ENCODE peak calls at places on chromosomes 2 and 18, in eight cellular contexts. V is activated T-cell treated with anti-CD3 and anti-CD28 coated beads, Interleukin-2, amount 50 U/mL, for 72 hours; L is anterior cingulate cortex; N is NCI-H1105 treated with DMSO at 0.1 percent for 48 hours; X is amniotic stem cell; Q is endodermal cell; A is WTC11; T is iris pigment epithelial cell. O is an unnamed sample.

GRCh38 chr2:86646329-86646728 is 22.7 kb upstream of the RNF103 start:
- DNase-seq in V (no peak), L (no peak), N (no peak), X (no peak), Q (no peak), A (no peak), T (no peak), O (no peak)

GRCh38 chr2:100520224-100520623 is 42.6 kb upstream of the PDCL3 start:
- DNase-seq in V (no peak), L (no peak), N (no peak), X (no peak), Q (no peak), A (no peak), T (peak), O (no peak)

GRCh38 chr2:236166157-236166780 is 1.9 kb downstream of the GBX2 start:
- DNase-seq in V (no peak), L (no peak), N (no peak), X (no peak), Q (peak), A (peak), T (no peak), O (no peak)

GRCh38 chr2:112834379-112835014 is 2.1 kb downstream of the IL1B start:
- DNase-seq in V (no peak), L (no peak), N (no peak), X (no peak), Q (peak), A (no peak), T (no peak), O (no peak)

GRCh38 chr2:56784046-56784445 is 600.3 kb downstream of the CCDC85A start:
- DNase-seq in V (no peak), L (no peak), N (no peak), X (no peak), Q (peak), A (no peak), T (no peak), O (no peak)

GRCh38 chr2:119049968-119050657 is 108.1 kb downstream of the MARCO start:
- DNase-seq in V (no peak), L (no peak), N (peak), X (no peak), Q (peak), A (peak), T (no peak), O (no peak)

GRCh38 chr2:98545591-98545990 is 62.7 kb downstream of the COA5 start:
- DNase-seq in V (no peak), L (no peak), N (no peak), X (no peak), Q (peak), A (no peak), T (no peak), O (no peak)

GRCh38 chr2:212311807-212312404 is 226.7 kb downstream of the ERBB4 start:
- DNase-seq in V (no peak), L (no peak), N (no peak), X (no peak), Q (no peak), A (no peak), T (no peak), O (no peak)

GRCh38 chr2:20179755-20180594 is 45.0 kb downstream of the SDC1 start:
- DNase-seq in V (no peak), L (no peak), N (no peak), X (no peak), Q (peak), A (peak), T (no peak), O (peak)

GRCh38 chr18:446941-447560 is 53.5 kb downstream of the COLEC12 start:
- DNase-seq in V (no peak), L (no peak), N (no peak), X (no peak), Q (no peak), A (no peak), T (peak), O (no peak)

GRCh38 chr2:238875161-238875530 is 27.3 kb downstream of the TWIST2 start:
- DNase-seq in V (no peak), L (no peak), N (no peak), X (no peak), Q (peak), A (peak), T (peak), O (no peak)

GRCh38 chr18:24940416-24940815 is 411.6 kb downstream of the ZNF521 start:
- DNase-seq in V (no peak), L (no peak), N (no peak), X (no peak), Q (no peak), A (no peak), T (no peak), O (no peak)

GRCh38 chr18:50163505-50163904 is 31.4 kb downstream of the MYO5B start:
- DNase-seq in V (no peak), L (no peak), N (peak), X (no peak), Q (no peak), A (no peak), T (no peak), O (no peak)

GRCh38 chr2:74186038-74186437 is 7.4 kb upstream of the MOB1A start:
- DNase-seq in V (peak), L (no peak), N (no peak), X (no peak), Q (no peak), A (no peak), T (no peak), O (no peak)

GRCh38 chr2:145815933-145816332 is 1296.0 kb upstream of the ZEB2 start:
- DNase-seq in V (no peak), L (no peak), N (no peak), X (no peak), Q (no peak), A (no peak), T (no peak), O (no peak)

GRCh38 chr2:180291060-180291459 is 284.0 kb upstream of the CWC22 start:
- DNase-seq in V (no peak), L (no peak), N (no peak), X (no peak), Q (no peak), A (no peak), T (no peak), O (no peak)

GRCh38 chr2:170814551-170815245 is 2.0 kb upstream of the GAD1 start:
- DNase-seq in V (no peak), L (no peak), N (peak), X (no peak), Q (peak), A (peak), T (no peak), O (no peak)

GRCh38 chr2:65420712-65421431 is 11.5 kb downstream of the SPRED2 start:
- DNase-seq in V (no peak), L (no peak), N (no peak), X (no peak), Q (peak), A (no peak), T (peak), O (no peak)

GRCh38 chr2:15120578-15120977 is 440.6 kb downstream of the NBAS start:
- DNase-seq in V (no peak), L (no peak), N (no peak), X (no peak), Q (no peak), A (no peak), T (no peak), O (no peak)

GRCh38 chr2:236131073-236131692 is 37.0 kb downstream of the GBX2 start:
- DNase-seq in V (no peak), L (no peak), N (no peak), X (no peak), Q (no peak), A (no peak), T (no peak), O (no peak)

GRCh38 chr2:168194784-168195522 is 52.4 kb downstream of the STK39 start:
- DNase-seq in V (peak), L (no peak), N (no peak), X (peak), Q (no peak), A (no peak), T (peak), O (no peak)

GRCh38 chr2:203579131-203579643 is 44.1 kb upstream of the RAPH1 start:
- DNase-seq in V (peak), L (no peak), N (no peak), X (no peak), Q (peak), A (no peak), T (peak), O (peak)

GRCh38 chr2:38268691-38269309 is 108.3 kb downstream of the ATL2 start:
- DNase-seq in V (no peak), L (no peak), N (no peak), X (no peak), Q (no peak), A (no peak), T (peak), O (no peak)

GRCh38 chr2:48566582-48566981 is 36.6 kb downstream of the STON1 start:
- DNase-seq in V (no peak), L (no peak), N (no peak), X (no peak), Q (peak), A (peak), T (peak), O (no peak)

GRCh38 chr2:48043746-48044145 is 137.4 kb upstream of the FBXO11 start:
- DNase-seq in V (no peak), L (no peak), N (no peak), X (no peak), Q (no peak), A (no peak), T (peak), O (no peak)

GRCh38 chr2:211138551-211138950 is 582.2 kb downstream of the CPS1 start:
- DNase-seq in V (no peak), L (no peak), N (no peak), X (no peak), Q (no peak), A (no peak), T (no peak), O (no peak)

GRCh38 chr2:96500385-96501066 is 4.6 kb downstream of the NEURL3 start:
- DNase-seq in V (no peak), L (no peak), N (no peak), X (no peak), Q (peak), A (no peak), T (no peak), O (no peak)

GRCh38 chr2:15436195-15436594 is 124.9 kb downstream of the NBAS start:
- DNase-seq in V (no peak), L (no peak), N (no peak), X (no peak), Q (no peak), A (no peak), T (no peak), O (no peak)

GRCh38 chr2:196149926-196150325 is 21.5 kb downstream of the STK17B start:
- DNase-seq in V (no peak), L (no peak), N (no peak), X (no peak), Q (no peak), A (no peak), T (no peak), O (no peak)

GRCh38 chr18:45522371-45522770 is 92.9 kb upstream of the SLC14A2 start:
- DNase-seq in V (no peak), L (no peak), N (no peak), X (no peak), Q (no peak), A (no peak), T (peak), O (no peak)

GRCh38 chr2:218404351-218405145 is 4.9 kb downstream of the CTDSP1 start:
- DNase-seq in V (no peak), L (no peak), N (no peak), X (no peak), Q (no peak), A (no peak), T (no peak), O (no peak)

GRCh38 chr2:238502956-238503791 is 76.4 kb downstream of the ASB1 start:
- DNase-seq in V (no peak), L (no peak), N (no peak), X (no peak), Q (no peak), A (no peak), T (no peak), O (no peak)

GRCh38 chr18:78238404-78239089 is 741.1 kb upstream of the SALL3 start:
- DNase-seq in V (no peak), L (no peak), N (no peak), X (no peak), Q (peak), A (no peak), T (no peak), O (no peak)

GRCh38 chr18:47595816-47596501 is 334.5 kb downstream of the SMAD2 start:
- DNase-seq in V (peak), L (no peak), N (peak), X (no peak), Q (peak), A (peak), T (no peak), O (no peak)

GRCh38 chr2:11723061-11723371 is 23.4 kb upstream of the LPIN1 start:
- DNase-seq in V (no peak), L (no peak), N (no peak), X (no peak), Q (no peak), A (no peak), T (no peak), O (no peak)

GRCh38 chr2:199309973-199310372 is 147.8 kb downstream of the SATB2 start:
- DNase-seq in V (no peak), L (no peak), N (peak), X (no peak), Q (no peak), A (no peak), T (no peak), O (no peak)

GRCh38 chr18:5029622-5030021 is 167.4 kb downstream of the AKAIN1 start:
- DNase-seq in V (no peak), L (no peak), N (no peak), X (no peak), Q (no peak), A (no peak), T (no peak), O (no peak)

GRCh38 chr2:26414291-26414690 is 12.6 kb downstream of the DRC1 start:
- DNase-seq in V (no peak), L (no peak), N (no peak), X (no peak), Q (no peak), A (no peak), T (peak), O (no peak)

GRCh38 chr2:233416706-233417105 is 62.4 kb downstream of the DGKD start:
- DNase-seq in V (no peak), L (no peak), N (no peak), X (no peak), Q (no peak), A (no peak), T (no peak), O (no peak)

GRCh38 chr2:54370405-54371104 is 85.6 kb upstream of the SPTBN1 start:
- DNase-seq in V (no peak), L (no peak), N (no peak), X (no peak), Q (no peak), A (no peak), T (no peak), O (no peak)